ENCODE peak calls at places on chromosomes 4 and X, in ten cellular contexts. A, F, X, J, B, V, L, C, O and N are unnamed samples.

GRCh38 chr4:141548791-141549190 is 87.6 kb upstream of the IL15 start:
- DNase-seq in X (no peak), A (no peak), C (no peak), F (no peak), J (no peak), L (no peak), B (no peak), V (no peak), O (no peak), N (no peak)

GRCh38 chr4:38857354-38858096 is 908 bp upstream of the TLR6 start:
- DNase-seq in A (no peak), O (no peak), V (peak), C (no peak), J (peak), L (peak), X (peak), F (no peak), B (no peak), N (no peak)

GRCh38 chrX:152637649-152638442 is at the start of gene GABRQ:
- DNase-seq in F (peak), J (peak), B (peak), O (peak), C (peak), A (no peak), V (peak), X (peak), L (peak), N (no peak)

GRCh38 chr4:108035691-108036090 is 46.0 kb downstream of the HADH start:
- DNase-seq in B (no peak), A (no peak), O (no peak), L (no peak), C (no peak), X (no peak), F (no peak), V (no peak), J (no peak), N (no peak)

GRCh38 chr4:138181288-138181687 is 60.9 kb downstream of the SLC7A11 start:
- DNase-seq in B (no peak), L (peak), C (no peak), A (no peak), F (no peak), X (peak), O (no peak), V (no peak), J (no peak), N (no peak)

GRCh38 chr4:94251094-94251493 is 43.4 kb downstream of the SMARCAD1 start:
- DNase-seq in J (no peak), O (no peak), A (no peak), B (no peak), X (no peak), C (no peak), V (no peak), L (no peak), F (no peak), N (no peak)

GRCh38 chr4:174929346-174929745 is 11.2 kb downstream of the ADAM29 start:
- DNase-seq in B (no peak), J (no peak), V (no peak), C (no peak), F (no peak), O (no peak), L (no peak), A (no peak), X (no peak), N (no peak)

GRCh38 chr4:151905197-151905596 is 144.4 kb upstream of the GATB start:
- DNase-seq in J (no peak), V (no peak), O (no peak), F (no peak), B (no peak), C (no peak), A (no peak), X (no peak), L (no peak), N (no peak)

GRCh38 chr4:151736367-151736766 is 24.4 kb downstream of the GATB start:
- DNase-seq in O (no peak), C (no peak), J (no peak), F (no peak), A (no peak), L (no peak), V (no peak), B (no peak), X (no peak), N (no peak)

GRCh38 chr4:77052352-77052751 is 23.4 kb downstream of the CCNI start:
- DNase-seq in F (peak), V (peak), J (peak), C (peak), X (peak), B (peak), O (peak), L (peak), A (no peak), N (no peak)

GRCh38 chr4:60757986-60758385 is 442.1 kb upstream of the ADGRL3 start:
- DNase-seq in C (no peak), B (no peak), O (no peak), V (no peak), L (peak), J (no peak), X (peak), F (no peak), A (no peak), N (no peak)

GRCh38 chr4:113499696-113500095 is 261.8 kb downstream of the CAMK2D start:
- DNase-seq in B (no peak), X (peak), V (no peak), F (no peak), O (no peak), L (peak), J (no peak), C (no peak), A (no peak), N (no peak)

GRCh38 chrX:68504237-68504636 is 5.4 kb downstream of the YIPF6 start:
- DNase-seq in X (peak), C (no peak), B (peak), V (no peak), O (no peak), A (no peak), L (peak), J (no peak), F (no peak), N (no peak)

GRCh38 chr4:184815046-184815877 is 10.5 kb downstream of the ACSL1 start:
- DNase-seq in B (no peak), F (no peak), X (peak), V (peak), J (peak), A (no peak), C (peak), L (peak), O (no peak), N (peak)

GRCh38 chr4:24488399-24489164 is 95.8 kb downstream of the DHX15 start:
- DNase-seq in J (peak), L (peak), X (peak), B (peak), V (peak), A (peak), C (peak), F (peak), O (peak), N (peak)

GRCh38 chrX:51837451-51837850 is 56.0 kb upstream of the MAGED1 start:
- DNase-seq in L (peak), B (no peak), F (no peak), O (no peak), V (no peak), A (no peak), X (no peak), J (no peak), C (no peak), N (no peak)

GRCh38 chr4:76741663-76742020 is 156.3 kb downstream of the SOWAHB start:
- DNase-seq in C (no peak), A (no peak), X (no peak), L (no peak), J (no peak), F (no peak), O (no peak), B (no peak), V (no peak), N (no peak)

GRCh38 chrX:10239611-10240064 is 82.9 kb downstream of the CLCN4 start:
- DNase-seq in L (peak), V (no peak), C (no peak), F (no peak), O (no peak), J (no peak), X (peak), A (no peak), B (no peak), N (no peak)

GRCh38 chr4:30718021-30718888 is 1.9 kb upstream of the PCDH7 start:
- DNase-seq in B (no peak), X (peak), V (no peak), F (peak), O (peak), C (no peak), A (peak), J (no peak), L (peak), N (no peak)

GRCh38 chr4:169079942-169080827 is 70.1 kb upstream of the CBR4 start:
- DNase-seq in V (peak), F (no peak), O (no peak), A (no peak), J (no peak), X (peak), B (peak), L (peak), C (no peak), N (no peak)

GRCh38 chr4:71270901-71271300 is 67.9 kb upstream of the SLC4A4 start:
- DNase-seq in J (peak), B (no peak), C (no peak), L (peak), F (peak), A (no peak), O (peak), X (peak), V (peak), N (no peak)

GRCh38 chr4:54794033-54794432 is 136.3 kb downstream of the KIT start:
- DNase-seq in F (no peak), X (no peak), V (peak), J (no peak), B (no peak), L (no peak), O (no peak), A (no peak), C (no peak), N (no peak)

GRCh38 chrX:23820235-23820782 is 37.3 kb downstream of the SAT1 start:
- DNase-seq in O (no peak), A (no peak), L (peak), C (no peak), V (peak), J (peak), X (peak), B (no peak), F (no peak), N (no peak)

GRCh38 chr4:29278580-29278979 is 1441.6 kb upstream of the PCDH7 start:
- DNase-seq in A (no peak), F (no peak), X (peak), C (no peak), O (no peak), J (no peak), B (no peak), L (peak), V (no peak), N (no peak)

GRCh38 chr4:46123872-46124755 is at the start of gene GABRG1:
- DNase-seq in F (peak), V (peak), O (no peak), A (peak), L (no peak), B (no peak), C (no peak), X (no peak), J (no peak), N (peak)

GRCh38 chrX:70044541-70045245 is 5.0 kb downstream of the AWAT2 start:
- DNase-seq in F (no peak), L (peak), X (peak), A (no peak), V (peak), C (no peak), B (no peak), O (no peak), J (no peak), N (no peak)

GRCh38 chrX:48831136-48831908 is 4.1 kb downstream of the PCSK1N start:
- DNase-seq in X (no peak), L (no peak), V (no peak), B (no peak), C (no peak), A (no peak), O (no peak), J (no peak), F (no peak), N (no peak)

GRCh38 chrX:134868766-134869495 is 121.9 kb upstream of the SMIM10 start:
- DNase-seq in L (peak), A (no peak), B (no peak), J (no peak), F (no peak), V (peak), C (no peak), O (no peak), X (peak), N (no peak)

GRCh38 chrX:40945366-40945713 is 139.9 kb upstream of the USP9X start:
- DNase-seq in V (peak), C (no peak), F (no peak), A (no peak), L (peak), B (no peak), J (peak), X (peak), O (no peak), N (no peak)

GRCh38 chr4:154344686-154345085 is 146.9 kb downstream of the DCHS2 start:
- DNase-seq in O (no peak), C (no peak), V (no peak), F (no peak), L (no peak), B (no peak), X (no peak), A (no peak), J (peak), N (no peak)

GRCh38 chrX:120797201-120797938 is 78.3 kb downstream of the CT47B1 start:
- DNase-seq in O (no peak), C (no peak), X (peak), F (no peak), A (no peak), B (no peak), V (no peak), J (no peak), L (peak), N (no peak)

GRCh38 chr4:6128221-6128871 is 72.0 kb downstream of the JAKMIP1 start:
- DNase-seq in O (peak), L (no peak), V (no peak), X (no peak), F (no peak), B (no peak), A (no peak), J (no peak), C (no peak), N (no peak)

GRCh38 chr4:88573286-88573994 is 18.8 kb upstream of the HERC3 start:
- DNase-seq in F (no peak), A (no peak), J (no peak), V (no peak), O (no peak), C (no peak), B (no peak), X (no peak), L (no peak), N (no peak)

GRCh38 chr4:153973942-153974341 is 185.1 kb upstream of the SFRP2 start:
- DNase-seq in X (no peak), V (no peak), B (no peak), C (no peak), L (no peak), A (no peak), F (no peak), J (no peak), O (no peak), N (no peak)

GRCh38 chr4:137531951-137532868 is at the start of gene PCDH18:
- DNase-seq in A (peak), X (peak), B (peak), C (peak), L (peak), V (no peak), J (no peak), F (peak), O (peak), N (peak)

GRCh38 chrX:34849371-34849770 is 93.2 kb upstream of the FAM47B start:
- DNase-seq in A (no peak), V (no peak), C (no peak), J (no peak), F (no peak), B (no peak), L (peak), X (peak), O (no peak), N (no peak)

GRCh38 chrX:57586360-57586759 is 5.5 kb upstream of the ZXDB start:
- DNase-seq in J (no peak), B (no peak), L (no peak), C (no peak), F (no peak), X (no peak), O (no peak), V (no peak), A (no peak), N (no peak)

GRCh38 chrX:19684265-19684664 is 169.0 kb upstream of the MAP3K15 start:
- DNase-seq in A (no peak), V (peak), L (no peak), O (no peak), F (no peak), B (no peak), X (no peak), C (no peak), J (no peak), N (no peak)

GRCh38 chr4:145181091-145181501 is 707 bp upstream of the OTUD4 start:
- DNase-seq in J (no peak), A (no peak), C (no peak), B (no peak), L (no peak), F (no peak), V (no peak), O (no peak), X (no peak), N (no peak)

GRCh38 chr4:4496604-4497372 is 45.1 kb downstream of the STX18 start:
- DNase-seq in B (no peak), J (no peak), L (peak), A (no peak), V (no peak), F (no peak), X (peak), O (peak), C (no peak), N (no peak)